ENCODE peak calls at places on chromosomes 7 and 10, in six cellular contexts. S, K, A, Y, W and V are unnamed samples.

GRCh38 chr7:51222916-51223315 is 93.7 kb downstream of the COBL start:
- DNase-seq in S (no peak), K (no peak), A (no peak), Y (no peak), W (no peak), V (no peak)

GRCh38 chr10:44973323-44974081 is 5.1 kb downstream of the DEPP1 start:
- DNase-seq in S (no peak), K (no peak), A (no peak), Y (no peak), W (no peak), V (no peak)

GRCh38 chr10:91974960-91975359 is 51.4 kb downstream of the BTAF1 start:
- DNase-seq in S (peak), K (peak), A (no peak), Y (peak), W (no peak), V (no peak)

GRCh38 chr10:682931-683447 is 6.5 kb downstream of the DIP2C start:
- DNase-seq in S (no peak), K (no peak), A (no peak), Y (no peak), W (no peak), V (no peak)

GRCh38 chr7:116614509-116615285 is 57.3 kb upstream of the MET start:
- DNase-seq in S (no peak), K (no peak), A (no peak), Y (no peak), W (no peak), V (no peak)

GRCh38 chr10:7045891-7046599 is 364.8 kb downstream of the SFMBT2 start:
- DNase-seq in S (no peak), K (no peak), A (peak), Y (no peak), W (no peak), V (no peak)

GRCh38 chr10:123771877-123772644 is 105.9 kb downstream of the GPR26 start:
- DNase-seq in S (no peak), K (no peak), A (no peak), Y (no peak), W (no peak), V (no peak)

GRCh38 chr10:88118769-88119559 is 255.5 kb downstream of the PTEN start:
- DNase-seq in S (no peak), K (no peak), A (no peak), Y (no peak), W (no peak), V (no peak)

GRCh38 chr10:48671914-48672595 is 12.6 kb upstream of the WDFY4 start:
- DNase-seq in S (no peak), K (no peak), A (no peak), Y (no peak), W (no peak), V (no peak)

GRCh38 chr10:76492026-76492425 is 1060.6 kb downstream of the LRMDA start:
- DNase-seq in S (peak), K (peak), A (no peak), Y (peak), W (no peak), V (no peak)

GRCh38 chr7:116851175-116851574 is 11.2 kb upstream of the CAPZA2 start:
- DNase-seq in S (no peak), K (no peak), A (no peak), Y (no peak), W (no peak), V (no peak)

GRCh38 chr10:119858063-119858462 is 14.6 kb downstream of the MCMBP start:
- DNase-seq in S (no peak), K (no peak), A (no peak), Y (no peak), W (no peak), V (no peak)

GRCh38 chr10:121216295-121216694 is 365.1 kb downstream of the WDR11 start:
- DNase-seq in S (no peak), K (no peak), A (no peak), Y (no peak), W (no peak), V (no peak)

GRCh38 chr10:97759981-97760345 is 11.8 kb downstream of the SFRP5 start:
- DNase-seq in S (no peak), K (no peak), A (no peak), Y (no peak), W (no peak), V (no peak)

GRCh38 chr7:104126411-104126841 is 81.4 kb downstream of the ORC5 start:
- DNase-seq in S (no peak), K (no peak), A (no peak), Y (no peak), W (no peak), V (no peak)

GRCh38 chr7:79806161-79806734 is 328.4 kb upstream of the GNAI1 start:
- DNase-seq in S (peak), K (peak), A (no peak), Y (peak), W (no peak), V (no peak)

GRCh38 chr7:49261928-49262327 is 337.6 kb downstream of the CDC14C start:
- DNase-seq in S (no peak), K (no peak), A (no peak), Y (no peak), W (no peak), V (no peak)

GRCh38 chr10:110843796-110844616 is 27.7 kb upstream of the PDCD4 start:
- DNase-seq in S (no peak), K (no peak), A (no peak), Y (no peak), W (no peak), V (no peak)

GRCh38 chr10:96608815-96609214 is 22.0 kb upstream of the TM9SF3 start:
- DNase-seq in S (no peak), K (no peak), A (no peak), Y (no peak), W (no peak), V (no peak)

GRCh38 chr10:48252354-48252650 is 22.2 kb downstream of the FRMPD2 start:
- DNase-seq in S (no peak), K (no peak), A (no peak), Y (no peak), W (no peak), V (no peak)

GRCh38 chr10:125103466-125104377 is 56.6 kb downstream of the CTBP2 start:
- DNase-seq in S (no peak), K (no peak), A (no peak), Y (no peak), W (no peak), V (no peak)

GRCh38 chr7:46446151-46446550 is 525.1 kb upstream of the IGFBP3 start:
- DNase-seq in S (no peak), K (no peak), A (no peak), Y (no peak), W (no peak), V (no peak)

GRCh38 chr7:100603697-100604077 is 1.5 kb downstream of the PCOLCE start:
- DNase-seq in S (peak), K (peak), A (no peak), Y (no peak), W (no peak), V (no peak)

GRCh38 chr10:106573106-106573505 is 591.4 kb downstream of the SORCS1 start:
- DNase-seq in S (peak), K (peak), A (no peak), Y (no peak), W (no peak), V (no peak)

GRCh38 chr7:80929619-80930018 is 10.8 kb upstream of the SEMA3C start:
- DNase-seq in S (no peak), K (peak), A (no peak), Y (no peak), W (no peak), V (no peak)

GRCh38 chr7:112942981-112943380 is 143.6 kb downstream of the GPR85 start:
- DNase-seq in S (no peak), K (no peak), A (no peak), Y (no peak), W (no peak), V (no peak)

GRCh38 chr7:50619684-50620083 is 54.5 kb upstream of the DDC start:
- DNase-seq in S (no peak), K (no peak), A (no peak), Y (no peak), W (no peak), V (no peak)

GRCh38 chr10:70934701-70935100 is 46.3 kb upstream of the PCBD1 start:
- DNase-seq in S (no peak), K (no peak), A (no peak), Y (no peak), W (no peak), V (no peak)

GRCh38 chr7:57867884-57868701 is 418.1 kb downstream of the ZNF716 start:
- DNase-seq in S (no peak), K (peak), A (no peak), Y (no peak), W (peak), V (no peak)

GRCh38 chr10:104170610-104171269 is 48.8 kb downstream of the SFR1 start:
- DNase-seq in S (no peak), K (no peak), A (peak), Y (no peak), W (no peak), V (no peak)

GRCh38 chr7:80883188-80884025 is 35.4 kb downstream of the SEMA3C start:
- DNase-seq in S (peak), K (peak), A (no peak), Y (peak), W (no peak), V (no peak)

DNA sequence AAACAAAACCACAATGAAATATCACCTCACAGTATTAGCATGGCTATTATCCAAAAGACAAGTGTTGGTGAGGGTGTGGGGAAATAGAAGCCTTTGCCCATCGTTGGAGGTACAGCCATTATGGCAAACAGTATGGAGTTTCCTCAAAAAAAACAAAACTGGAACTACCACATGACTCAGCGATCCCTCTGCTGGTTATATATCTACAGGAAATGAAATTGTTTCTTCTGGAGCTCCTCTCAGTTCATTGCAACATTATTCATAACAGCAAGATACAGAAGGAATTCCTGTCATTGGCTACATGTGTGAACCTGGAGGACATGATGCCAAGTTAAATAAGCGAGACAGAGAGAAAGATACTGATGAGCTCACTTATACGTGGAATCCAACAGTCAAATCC is 2.4 kb upstream of the UBE3C start:
- DNase-seq in S (peak), K (peak), A (no peak), Y (peak), W (no peak), V (no peak)
- TF ChIP-seq CTCF in S (peak), K (no peak), A (no peak), Y (peak), W (no peak), V (peak)

DNA sequence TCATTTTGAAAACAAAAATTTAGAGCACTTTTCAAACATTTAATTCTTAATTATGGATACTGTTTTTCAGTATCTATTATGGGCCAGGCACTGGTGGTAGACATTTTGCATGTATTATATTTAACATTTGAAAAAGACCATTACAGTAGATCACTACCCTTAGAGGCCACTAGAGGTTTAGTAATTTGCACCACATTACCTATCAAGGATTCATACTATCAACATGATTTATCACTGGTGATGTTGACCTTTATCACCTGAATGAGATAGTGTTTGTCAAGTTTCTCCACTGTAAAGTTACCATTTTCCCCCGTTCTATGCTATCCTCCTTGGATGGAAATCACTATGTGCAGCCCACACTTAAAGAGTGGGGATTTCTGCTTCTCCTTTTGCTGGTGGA is 4.4 kb upstream of the SNX13 start:
- DNase-seq in S (no peak), K (no peak), A (no peak), Y (no peak), W (no peak), V (no peak)
- TF ChIP-seq CTCF in S (peak), K (peak), A (peak), Y (peak), W (no peak), V (peak)

GRCh38 chr7:105875505-105875904 is 894 bp downstream of the ATXN7L1 start:
- DNase-seq in S (peak), K (no peak), A (no peak), Y (no peak), W (no peak), V (no peak)

GRCh38 chr7:105878746-105879605 is 2.6 kb upstream of the ATXN7L1 start:
- DNase-seq in S (no peak), K (no peak), A (no peak), Y (no peak), W (no peak), V (no peak)

GRCh38 chr7:105876091-105876963 is at the start of gene ATXN7L1:
- DNase-seq in S (peak), K (peak), A (peak), Y (peak), W (peak), V (peak)

GRCh38 chr7:105877736-105878135 is 1.3 kb upstream of the ATXN7L1 start:
- DNase-seq in S (no peak), K (no peak), A (no peak), Y (no peak), W (no peak), V (no peak)

DNA sequence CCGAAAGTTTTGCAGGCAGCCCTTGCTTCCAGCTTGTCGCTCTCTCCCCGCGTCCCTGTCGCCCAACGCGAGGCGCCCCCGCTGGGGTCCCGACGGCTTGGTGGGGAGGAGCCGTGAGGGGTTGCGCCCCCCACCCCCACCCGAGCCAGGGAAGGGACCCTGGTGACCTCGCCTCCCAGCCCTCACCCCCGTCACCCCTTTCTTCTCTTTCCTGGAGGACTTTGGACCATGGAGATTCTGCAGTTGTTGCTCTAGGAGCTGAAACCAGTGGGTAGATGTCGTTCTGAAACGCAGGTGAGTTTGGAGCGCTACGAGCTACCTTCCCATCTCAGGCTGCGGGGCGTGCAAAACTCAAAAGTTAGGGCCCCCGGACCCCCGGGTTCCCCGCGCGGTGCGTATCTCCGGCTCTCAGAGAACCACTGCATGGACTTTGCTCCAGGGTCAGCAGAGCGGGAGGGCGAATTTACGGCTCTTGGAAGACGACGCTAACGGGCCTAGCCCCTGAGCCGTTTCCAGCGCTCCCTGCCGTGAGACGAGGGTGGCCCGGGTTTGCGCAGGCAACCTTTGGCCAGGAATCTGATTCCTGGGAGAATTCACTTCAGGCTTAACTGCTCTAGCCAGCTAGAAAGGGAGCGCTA is 684 bp upstream of the ATXN7L1 start:
- DNase-seq in S (peak), K (peak), A (peak), Y (no peak), W (peak), V (peak)
- TF ChIP-seq CTCF in S (peak), K (no peak), A (no peak), Y (no peak), W (no peak), V (no peak)

DNA sequence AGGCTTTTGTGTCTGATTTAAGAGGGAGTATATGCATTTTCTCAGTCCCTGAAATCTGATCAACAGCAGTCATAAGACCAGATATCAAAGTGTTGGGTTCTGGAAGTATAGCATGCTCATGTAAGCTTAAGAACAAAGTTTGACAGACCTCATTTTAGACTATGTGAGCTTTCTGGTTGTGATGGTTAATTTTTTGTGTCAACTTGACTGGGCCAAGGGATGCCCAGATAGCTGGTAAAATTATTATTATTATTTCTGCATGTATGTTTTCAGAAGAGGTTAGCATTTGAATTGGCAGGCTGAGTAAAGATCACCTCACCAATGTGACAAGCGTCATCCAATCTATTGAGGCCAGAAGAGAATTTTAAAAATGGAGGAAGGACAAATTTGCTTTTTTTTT is 63.5 kb upstream of the FRMD4A start:
- DNase-seq in S (no peak), K (no peak), A (no peak), Y (no peak), W (no peak), V (no peak)
- TF ChIP-seq CTCF in S (no peak), K (no peak), A (no peak), Y (no peak), W (no peak), V (no peak)

GRCh38 chr10:116269612-116270011 is 3.4 kb downstream of the GFRA1 start:
- DNase-seq in S (no peak), K (no peak), A (no peak), Y (no peak), W (no peak), V (no peak)

GRCh38 chr10:116270691-116271592 is 2.1 kb downstream of the GFRA1 start:
- DNase-seq in S (no peak), K (no peak), A (no peak), Y (no peak), W (peak), V (peak)

GRCh38 chr10:116271593-116272496 is 1.2 kb downstream of the GFRA1 start:
- DNase-seq in S (no peak), K (no peak), A (no peak), Y (no peak), W (peak), V (peak)

GRCh38 chr10:116265686-116266085 is 7.3 kb downstream of the GFRA1 start:
- DNase-seq in S (no peak), K (no peak), A (no peak), Y (no peak), W (no peak), V (no peak)

DNA sequence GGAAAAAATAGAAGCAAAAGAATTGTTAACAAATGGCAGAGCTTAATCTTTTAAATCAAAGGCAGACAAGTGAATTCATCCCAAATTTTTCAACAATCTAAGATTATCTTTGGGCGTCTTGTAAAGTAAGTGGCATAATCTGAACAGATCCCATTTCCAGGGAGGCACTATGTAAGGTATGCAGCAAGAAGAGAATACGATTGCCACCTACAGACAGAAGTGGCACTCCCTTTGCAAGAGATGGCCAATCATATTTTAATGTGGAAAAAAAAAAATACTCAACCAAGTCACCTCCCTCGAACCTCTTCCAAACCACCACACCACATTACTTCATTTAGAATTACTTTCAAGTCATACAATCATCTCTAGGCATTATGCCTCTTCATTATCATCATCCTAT is 4.0 kb downstream of the GFRA1 start:
- DNase-seq in S (no peak), K (no peak), A (no peak), Y (no peak), W (no peak), V (no peak)
- TF ChIP-seq CTCF in S (no peak), K (no peak), A (no peak), Y (peak), W (peak), V (no peak)

DNA sequence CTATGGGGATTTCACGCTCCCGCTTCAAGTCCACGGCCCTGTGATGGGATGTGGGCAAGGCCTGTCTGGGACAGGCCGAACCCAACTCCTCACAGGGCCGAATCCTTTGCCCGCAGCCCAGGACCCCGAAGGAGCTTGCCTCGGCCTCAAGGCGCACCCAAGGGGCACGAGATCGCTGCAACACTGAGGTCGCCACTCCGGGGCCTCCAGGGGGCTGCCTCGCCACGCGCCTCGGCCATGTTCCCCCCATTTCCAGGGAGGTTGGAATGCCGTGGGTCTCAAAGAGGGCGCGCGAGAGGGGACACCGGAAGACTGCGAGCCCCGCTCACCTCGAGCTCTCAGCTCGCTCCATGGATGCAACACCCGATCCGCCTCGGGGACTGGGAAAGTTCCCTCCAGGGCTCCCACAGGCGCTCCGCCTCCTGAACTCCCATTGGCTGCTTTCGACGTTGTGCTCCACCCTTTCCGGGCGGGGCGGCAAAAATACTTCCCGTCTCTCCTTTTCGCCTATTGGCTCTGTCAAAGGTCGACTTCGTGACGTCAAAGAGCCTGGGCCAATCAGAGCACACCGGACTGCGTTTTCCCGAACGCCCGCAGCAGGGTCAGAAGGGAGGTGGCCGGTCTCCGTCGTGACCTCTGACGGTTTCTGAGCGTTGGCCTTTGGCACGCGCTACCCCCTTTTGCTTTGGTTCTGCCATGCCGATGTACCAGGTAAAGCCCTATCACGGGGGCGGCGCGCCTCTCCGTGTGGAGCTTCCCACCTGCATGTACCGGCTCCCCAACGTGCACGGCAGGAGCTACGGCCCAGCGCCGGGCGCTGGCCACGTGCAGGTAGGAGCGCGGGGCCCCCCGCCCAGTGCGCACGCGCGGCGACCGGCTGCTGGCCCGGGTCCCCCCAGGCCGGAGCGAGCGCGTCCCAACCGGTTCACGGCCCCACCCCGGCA is at the start of the genes AIMP2 and PMS2:
- DNase-seq in S (peak), K (peak), A (peak), Y (peak), W (peak), V (peak)
- TF ChIP-seq CTCF in S (no peak), K (no peak), A (peak), Y (no peak), W (peak), V (peak)

GRCh38 chr7:119935418-119936025 is 337.5 kb upstream of the KCND2 start:
- DNase-seq in S (peak), K (peak), A (no peak), Y (no peak), W (no peak), V (no peak)
- TF ChIP-seq CTCF in S (peak), K (peak), A (no peak), Y (no peak), W (peak), V (peak)